ENCODE peak calls at places on chromosomes 6 and 20, in eight cellular contexts. N is psoas muscle, T is stomach, A is mesenchymal stem cell, C is aorta, D is cardiac muscle cell, B is HAP-1, K is GM23248. L is an unnamed sample. For H3K9me3 and H3K4me1, the result is how much of the 10 kb centered on the place peaks cover.

GRCh38 chr6:35360349-35361138 is 18.2 kb downstream of the PPARD start:
- DNase-seq in N (peak), T (no peak), A (peak), C (peak), D (peak), B (no peak), K (peak), L (no peak)

GRCh38 chr20:13158339-13158738 is 62.7 kb upstream of the ISM1 start:
- DNase-seq in N (no peak), T (no peak), A (no peak), C (no peak), D (no peak), B (no peak), K (no peak), L (no peak)

GRCh38 chr6:100271202-100271601 is 193.5 kb downstream of the SIM1 start:
- DNase-seq in N (no peak), T (no peak), A (no peak), C (no peak), D (no peak), B (no peak), K (no peak), L (no peak)

GRCh38 chr20:36856691-36857635 is 19.0 kb upstream of the TLDC2 start:
- DNase-seq in N (no peak), T (no peak), A (peak), C (no peak), D (peak), B (no peak), K (peak), L (no peak)

GRCh38 chr6:5302995-5303622 is 41.8 kb downstream of the FARS2 start:
- DNase-seq in N (peak), T (peak), A (peak), C (no peak), D (peak), B (peak), K (peak), L (no peak)

GRCh38 chr6:45959534-45960195 is 56.0 kb downstream of the CLIC5 start:
- DNase-seq in N (no peak), T (no peak), A (peak), C (no peak), D (peak), B (no peak), K (peak), L (no peak)

GRCh38 chr20:51176846-51177245 is 153.9 kb upstream of the KCNG1 start:
- DNase-seq in N (no peak), T (no peak), A (no peak), C (no peak), D (peak), B (no peak), K (no peak), L (no peak)

GRCh38 chr20:42646250-42646649 is 543.5 kb downstream of the PTPRT start:
- DNase-seq in N (no peak), T (no peak), A (no peak), C (no peak), D (no peak), B (no peak), K (no peak), L (no peak)

GRCh38 chr6:56806368-56806767 is 148.5 kb upstream of the BEND6 start:
- DNase-seq in N (no peak), T (no peak), A (no peak), C (no peak), D (no peak), B (peak), K (no peak), L (no peak)

GRCh38 chr6:71498643-71499042 is 210.0 kb downstream of the OGFRL1 start:
- DNase-seq in N (no peak), T (no peak), A (no peak), C (no peak), D (no peak), B (no peak), K (no peak), L (no peak)

GRCh38 chr6:105459049-105459448 is 56.2 kb upstream of the PREP start:
- DNase-seq in N (no peak), T (no peak), A (no peak), C (no peak), D (no peak), B (no peak), K (no peak), L (no peak)

GRCh38 chr6:36127462-36128016 is 2.8 kb upstream of the MAPK13 start:
- DNase-seq in N (peak), T (peak), A (peak), C (no peak), D (peak), B (no peak), K (peak), L (peak)

GRCh38 chr20:63161176-63161651 is 54.7 kb downstream of the YTHDF1 start:
- DNase-seq in N (peak), T (no peak), A (no peak), C (peak), D (no peak), B (no peak), K (no peak), L (peak)

GRCh38 chr6:2327591-2327990 is 82.2 kb upstream of the GMDS start:
- DNase-seq in N (no peak), T (no peak), A (no peak), C (no peak), D (no peak), B (no peak), K (no peak), L (no peak)

GRCh38 chr6:2324166-2324953 is 79.0 kb upstream of the GMDS start:
- DNase-seq in N (no peak), T (no peak), A (no peak), C (no peak), D (no peak), B (no peak), K (no peak), L (no peak)
- H3K9me3 ChIP-seq in N (under half), T (half or more), A (under half), C (under half), D (under half), B (under half), K (under half), L (under half)

GRCh38 chr6:108719477-108719876 is 128.7 kb upstream of the ARMC2 start:
- DNase-seq in N (no peak), T (no peak), A (no peak), C (no peak), D (no peak), B (no peak), K (no peak), L (no peak)
- H3K4me1 ChIP-seq in N (under half), T (under half), A (under half), C (under half), D (under half), B (under half), K (under half), L (under half)

DNA sequence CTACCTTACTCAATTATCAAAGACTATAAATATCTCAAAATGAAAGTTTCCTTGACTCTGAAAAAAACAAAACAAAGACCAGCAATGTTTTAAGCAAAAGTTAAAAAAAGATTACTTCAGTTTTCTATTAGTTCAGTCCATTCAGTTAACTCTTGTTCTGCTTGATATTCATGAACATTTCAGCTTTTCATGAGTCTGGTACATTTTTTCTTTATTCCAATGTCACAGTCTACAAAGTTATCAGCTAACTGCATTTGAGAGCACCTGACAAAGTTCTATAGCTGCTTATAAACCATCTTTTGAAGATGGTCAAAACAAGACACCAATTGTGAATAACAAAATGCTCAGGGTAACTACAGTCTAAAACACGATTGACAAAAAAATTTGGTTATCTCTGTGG is 156.1 kb upstream of the NOX3 start:
- DNase-seq in N (no peak), T (no peak), A (no peak), C (no peak), D (no peak), B (no peak), K (no peak), L (no peak)
- H3K9me3 ChIP-seq in N (under half), T (half or more), A (half or more), C (under half), D (under half), B (under half), K (under half), L (under half)

DNA sequence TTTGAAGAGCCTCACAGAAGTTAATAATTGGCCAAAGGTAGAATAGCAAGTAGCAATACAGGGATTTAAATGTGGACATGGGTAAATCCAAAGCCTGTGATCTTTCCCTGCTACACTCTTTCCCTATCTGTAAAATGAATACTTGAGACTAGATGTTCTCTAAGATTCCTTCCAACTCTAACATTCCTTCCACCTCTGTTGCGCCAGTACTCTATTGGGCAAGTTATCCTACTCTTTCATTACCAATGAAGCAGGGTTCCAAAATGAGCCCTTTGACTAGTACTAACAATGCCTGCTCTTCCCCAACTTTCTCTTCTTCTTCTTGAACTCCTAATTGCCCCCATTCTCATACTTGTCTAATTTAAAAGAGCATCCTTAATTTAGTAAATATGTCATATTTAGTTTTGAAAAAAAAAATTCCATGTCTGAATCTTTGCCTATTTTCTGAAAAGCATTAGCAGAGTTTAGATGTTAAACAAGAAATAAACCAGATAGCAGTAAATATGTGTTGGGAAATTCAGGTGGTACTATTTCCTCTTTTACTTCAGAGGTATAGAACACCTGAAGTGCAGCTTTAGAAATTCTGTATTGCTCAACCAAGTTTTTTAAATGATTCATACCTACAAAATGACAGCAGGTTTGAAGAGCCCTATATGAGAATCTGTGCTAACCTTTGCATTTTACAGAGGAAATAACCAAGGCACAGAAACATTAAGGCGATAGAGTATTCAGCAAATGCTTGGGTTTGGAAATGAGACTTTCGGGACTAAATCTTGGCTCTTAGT is 35.0 kb upstream of the RSPO3 start:
- DNase-seq in N (no peak), T (no peak), A (no peak), C (no peak), D (no peak), B (no peak), K (no peak), L (no peak)
- H3K4me1 ChIP-seq in N (under half), T (under half), A (under half), C (under half), D (under half), B (under half), K (under half), L (under half)

GRCh38 chr6:168041928-168042327 is 37.1 kb downstream of the FRMD1 start:
- DNase-seq in N (no peak), T (no peak), A (no peak), C (no peak), D (no peak), B (peak), K (no peak), L (peak)
- H3K9me3 ChIP-seq in N (under half), T (under half), A (under half), C (under half), D (under half), B (under half), K (under half), L (under half)